ENCODE peak calls at places on chromosomes 11 and 22, in seven cellular contexts. One of them, this sample, is unnamed.

GRCh38 chr11:47524200-47524874 is 28.6 kb downstream of the CELF1 start:
- DNase-seq in mesendoderm: no peak
- DNase-seq in fibroblast of lung: no peak
- DNase-seq in hepatocyte: peak; percentile 23
- DNase-seq in H9: peak; percentile 24
- DNase-seq in mammary epithelial cell: peak; percentile 44
- DNase-seq in K562: no peak
- DNase-seq in this sample: no peak

GRCh38 chr22:49812838-49813237 is 14.8 kb downstream of the BRD1 start:
- DNase-seq in mesendoderm: no peak
- DNase-seq in fibroblast of lung: no peak
- DNase-seq in hepatocyte: no peak
- DNase-seq in H9: no peak
- DNase-seq in mammary epithelial cell: no peak
- DNase-seq in K562: no peak
- DNase-seq in this sample: peak; percentile 91

GRCh38 chr11:90476442-90477007 is 253.7 kb upstream of the CHORDC1 start:
- DNase-seq in mesendoderm: peak; percentile 77
- DNase-seq in fibroblast of lung: peak; percentile 42
- DNase-seq in hepatocyte: peak; percentile 43
- DNase-seq in H9: peak; percentile 31
- DNase-seq in mammary epithelial cell: peak; percentile 68
- DNase-seq in K562: no peak
- DNase-seq in this sample: no peak

GRCh38 chr11:9756461-9756860 is 92.6 kb downstream of the SWAP70 start:
- DNase-seq in mesendoderm: no peak
- DNase-seq in fibroblast of lung: no peak
- DNase-seq in hepatocyte: no peak
- DNase-seq in H9: no peak
- DNase-seq in mammary epithelial cell: peak; percentile 95
- DNase-seq in K562: no peak
- DNase-seq in this sample: no peak

GRCh38 chr22:37749831-37750595 is 53.2 kb downstream of the TRIOBP start:
- DNase-seq in mesendoderm: peak; percentile 36
- DNase-seq in fibroblast of lung: peak; percentile 67
- DNase-seq in hepatocyte: no peak
- DNase-seq in H9: no peak
- DNase-seq in mammary epithelial cell: peak; percentile 97
- DNase-seq in K562: no peak
- DNase-seq in this sample: no peak

GRCh38 chr22:26461188-26461810 is 22.3 kb downstream of the HPS4 start:
- DNase-seq in mesendoderm: peak; percentile 85
- DNase-seq in fibroblast of lung: peak; percentile 37
- DNase-seq in hepatocyte: peak; percentile 78
- DNase-seq in H9: peak; percentile 87
- DNase-seq in mammary epithelial cell: peak; percentile 12
- DNase-seq in K562: peak; percentile 52
- DNase-seq in this sample: no peak

GRCh38 chr11:59783632-59784090 is 26.9 kb downstream of the MRPL16 start:
- DNase-seq in mesendoderm: no peak
- DNase-seq in fibroblast of lung: no peak
- DNase-seq in hepatocyte: no peak
- DNase-seq in H9: no peak
- DNase-seq in mammary epithelial cell: no peak
- DNase-seq in K562: no peak
- DNase-seq in this sample: no peak

GRCh38 chr11:119218141-119218878 is 12.2 kb downstream of the CBL start:
- DNase-seq in mesendoderm: no peak
- DNase-seq in fibroblast of lung: peak; percentile 86
- DNase-seq in hepatocyte: peak; percentile 7
- DNase-seq in H9: no peak
- DNase-seq in mammary epithelial cell: peak; percentile 96
- DNase-seq in K562: peak; percentile 31
- DNase-seq in this sample: peak; percentile 95

GRCh38 chr11:58726594-58727414 is 4.9 kb downstream of the GLYAT start:
- DNase-seq in mesendoderm: no peak
- DNase-seq in fibroblast of lung: no peak
- DNase-seq in hepatocyte: no peak
- DNase-seq in H9: no peak
- DNase-seq in mammary epithelial cell: no peak
- DNase-seq in K562: no peak
- DNase-seq in this sample: no peak

GRCh38 chr11:119974467-119974866 is 163.4 kb downstream of the TRIM29 start:
- DNase-seq in mesendoderm: no peak
- DNase-seq in fibroblast of lung: no peak
- DNase-seq in hepatocyte: no peak
- DNase-seq in H9: no peak
- DNase-seq in mammary epithelial cell: no peak
- DNase-seq in K562: no peak
- DNase-seq in this sample: no peak

GRCh38 chr11:64601605-64602465 is 10.8 kb downstream of the SLC22A12 start:
- DNase-seq in mesendoderm: no peak
- DNase-seq in fibroblast of lung: no peak
- DNase-seq in hepatocyte: no peak
- DNase-seq in H9: no peak
- DNase-seq in mammary epithelial cell: no peak
- DNase-seq in K562: no peak
- DNase-seq in this sample: peak; percentile 73

GRCh38 chr11:104073950-104074349 is 37.5 kb downstream of the DDI1 start:
- DNase-seq in mesendoderm: peak; percentile 40
- DNase-seq in fibroblast of lung: no peak
- DNase-seq in hepatocyte: peak; percentile 42
- DNase-seq in H9: peak; percentile 31
- DNase-seq in mammary epithelial cell: peak; percentile 75
- DNase-seq in K562: no peak
- DNase-seq in this sample: no peak

GRCh38 chr11:1939006-1939626 is 8.0 kb upstream of the MRPL23 start:
- DNase-seq in mesendoderm: no peak
- DNase-seq in fibroblast of lung: no peak
- DNase-seq in hepatocyte: no peak
- DNase-seq in H9: no peak
- DNase-seq in mammary epithelial cell: no peak
- DNase-seq in K562: no peak
- DNase-seq in this sample: peak; percentile 90

GRCh38 chr22:48171294-48171693 is 1408.8 kb downstream of the TBC1D22A start:
- DNase-seq in mesendoderm: no peak
- DNase-seq in fibroblast of lung: no peak
- DNase-seq in hepatocyte: no peak
- DNase-seq in H9: peak; percentile 47
- DNase-seq in mammary epithelial cell: no peak
- DNase-seq in K562: no peak
- DNase-seq in this sample: no peak

GRCh38 chr11:35099278-35100018 is 39.5 kb upstream of the CD44 start:
- DNase-seq in mesendoderm: no peak
- DNase-seq in fibroblast of lung: peak; percentile 54
- DNase-seq in hepatocyte: no peak
- DNase-seq in H9: no peak
- DNase-seq in mammary epithelial cell: peak; percentile 42
- DNase-seq in K562: no peak
- DNase-seq in this sample: no peak

GRCh38 chr11:61949169-61950034 is 749 bp upstream of the BEST1 start:
- DNase-seq in mesendoderm: peak; percentile 98
- DNase-seq in fibroblast of lung: peak; percentile 99
- DNase-seq in hepatocyte: peak; percentile 87
- DNase-seq in H9: peak; percentile 81
- DNase-seq in mammary epithelial cell: no peak
- DNase-seq in K562: peak; percentile 90
- DNase-seq in this sample: peak; percentile 98

GRCh38 chr22:48899523-48900326 is 927.9 kb downstream of the BRD1 start:
- DNase-seq in mesendoderm: no peak
- DNase-seq in fibroblast of lung: no peak
- DNase-seq in hepatocyte: no peak
- DNase-seq in H9: peak; percentile 13
- DNase-seq in mammary epithelial cell: no peak
- DNase-seq in K562: no peak
- DNase-seq in this sample: peak; percentile 54

GRCh38 chr22:23277583-23278295 is 97.4 kb downstream of the BCR start:
- DNase-seq in mesendoderm: no peak
- DNase-seq in fibroblast of lung: no peak
- DNase-seq in hepatocyte: no peak
- DNase-seq in H9: no peak
- DNase-seq in mammary epithelial cell: no peak
- DNase-seq in K562: peak; percentile 67
- DNase-seq in this sample: no peak

GRCh38 chr11:27933992-27934829 is 173.7 kb downstream of the KIF18A start:
- DNase-seq in mesendoderm: peak; percentile 82
- DNase-seq in fibroblast of lung: peak; percentile 93
- DNase-seq in hepatocyte: peak; percentile 4
- DNase-seq in H9: peak; percentile 77
- DNase-seq in mammary epithelial cell: peak; percentile 6
- DNase-seq in K562: no peak
- DNase-seq in this sample: peak; percentile 81

GRCh38 chr22:44727148-44727547 is 25.1 kb downstream of the PRR5 start:
- DNase-seq in mesendoderm: no peak
- DNase-seq in fibroblast of lung: no peak
- DNase-seq in hepatocyte: no peak
- DNase-seq in H9: no peak
- DNase-seq in mammary epithelial cell: no peak
- DNase-seq in K562: no peak
- DNase-seq in this sample: peak; percentile 29

GRCh38 chr11:34507156-34507555 is 6.4 kb downstream of the ELF5 start:
- DNase-seq in mesendoderm: no peak
- DNase-seq in fibroblast of lung: no peak
- DNase-seq in hepatocyte: no peak
- DNase-seq in H9: no peak
- DNase-seq in mammary epithelial cell: no peak
- DNase-seq in K562: no peak
- DNase-seq in this sample: no peak

GRCh38 chr22:17536269-17536668 is 27.0 kb upstream of the SLC25A18 start:
- DNase-seq in mesendoderm: no peak
- DNase-seq in fibroblast of lung: no peak
- DNase-seq in hepatocyte: no peak
- DNase-seq in H9: no peak
- DNase-seq in mammary epithelial cell: no peak
- DNase-seq in K562: no peak
- DNase-seq in this sample: peak; percentile 17

GRCh38 chr11:737366-737765 is 9.9 kb upstream of the TALDO1 start:
- DNase-seq in mesendoderm: no peak
- DNase-seq in fibroblast of lung: no peak
- DNase-seq in hepatocyte: no peak
- DNase-seq in H9: no peak
- DNase-seq in mammary epithelial cell: no peak
- DNase-seq in K562: no peak
- DNase-seq in this sample: peak; percentile 42

GRCh38 chr11:14974723-14975587 is 2.8 kb upstream of the CALCA start:
- DNase-seq in mesendoderm: peak; percentile 92
- DNase-seq in fibroblast of lung: peak; percentile 56
- DNase-seq in hepatocyte: peak; percentile 64
- DNase-seq in H9: peak; percentile 84
- DNase-seq in mammary epithelial cell: peak; percentile 33
- DNase-seq in K562: peak; percentile 42
- DNase-seq in this sample: peak; percentile 89

GRCh38 chr11:340539-341512 is 20.2 kb upstream of the IFITM3 start:
- DNase-seq in mesendoderm: peak; percentile 60
- DNase-seq in fibroblast of lung: no peak
- DNase-seq in hepatocyte: no peak
- DNase-seq in H9: no peak
- DNase-seq in mammary epithelial cell: no peak
- DNase-seq in K562: no peak
- DNase-seq in this sample: no peak

GRCh38 chr11:34936945-34937344 is 20.5 kb downstream of the PDHX start:
- DNase-seq in mesendoderm: peak; percentile 37
- DNase-seq in fibroblast of lung: no peak
- DNase-seq in hepatocyte: no peak
- DNase-seq in H9: no peak
- DNase-seq in mammary epithelial cell: no peak
- DNase-seq in K562: no peak
- DNase-seq in this sample: no peak

GRCh38 chr11:108873938-108874337 is 209.1 kb downstream of the DDX10 start:
- DNase-seq in mesendoderm: no peak
- DNase-seq in fibroblast of lung: no peak
- DNase-seq in hepatocyte: no peak
- DNase-seq in H9: no peak
- DNase-seq in mammary epithelial cell: no peak
- DNase-seq in K562: no peak
- DNase-seq in this sample: peak; percentile 78

GRCh38 chr11:77377734-77378133 is 76.2 kb upstream of the GDPD4 start:
- DNase-seq in mesendoderm: no peak
- DNase-seq in fibroblast of lung: no peak
- DNase-seq in hepatocyte: no peak
- DNase-seq in H9: no peak
- DNase-seq in mammary epithelial cell: no peak
- DNase-seq in K562: no peak
- DNase-seq in this sample: no peak
- H3K79me2 ChIP-seq in mesendoderm: no peaks in the 10 kb centered on the region
- H3K79me2 ChIP-seq in fibroblast of lung: no peaks in the 10 kb centered on the region
- H3K79me2 ChIP-seq in hepatocyte: peaks cover 3% of the 10 kb centered on the region
- H3K79me2 ChIP-seq in H9: no peaks in the 10 kb centered on the region
- H3K79me2 ChIP-seq in mammary epithelial cell: no peaks in the 10 kb centered on the region
- H3K79me2 ChIP-seq in K562: no peaks in the 10 kb centered on the region
- H3K79me2 ChIP-seq in this sample: no peaks in the 10 kb centered on the region

DNA sequence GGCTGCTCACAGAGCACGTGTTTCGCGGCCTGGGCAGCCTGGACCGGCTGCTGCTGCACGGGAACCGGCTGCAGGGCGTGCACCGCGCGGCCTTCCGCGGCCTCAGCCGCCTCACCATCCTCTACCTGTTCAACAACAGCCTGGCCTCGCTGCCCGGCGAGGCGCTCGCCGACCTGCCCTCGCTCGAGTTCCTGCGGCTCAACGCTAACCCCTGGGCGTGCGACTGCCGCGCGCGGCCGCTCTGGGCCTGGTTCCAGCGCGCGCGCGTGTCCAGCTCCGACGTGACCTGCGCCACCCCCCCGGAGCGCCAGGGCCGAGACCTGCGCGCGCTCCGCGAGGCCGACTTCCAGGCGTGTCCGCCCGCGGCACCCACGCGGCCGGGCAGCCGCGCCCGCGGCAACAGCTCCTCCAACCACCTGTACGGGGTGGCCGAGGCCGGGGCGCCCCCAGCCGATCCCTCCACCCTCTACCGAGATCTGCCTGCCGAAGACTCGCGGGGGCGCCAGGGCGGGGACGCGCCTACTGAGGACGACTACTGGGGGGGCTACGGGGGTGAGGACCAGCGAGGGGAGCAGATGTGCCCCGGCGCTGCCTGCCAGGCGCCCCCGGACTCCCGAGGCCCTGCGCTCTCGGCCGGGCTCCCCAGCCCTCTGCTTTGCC is 16.0 kb downstream of the RTN4RL2 start:
- DNase-seq in mesendoderm: no peak
- DNase-seq in fibroblast of lung: no peak
- DNase-seq in hepatocyte: peak; percentile 60
- DNase-seq in H9: peak; percentile 43
- DNase-seq in mammary epithelial cell: peak; percentile 40
- DNase-seq in K562: no peak
- DNase-seq in this sample: peak; percentile 91
- H3K27me3 ChIP-seq in mesendoderm: peaks cover 17% of the 10 kb centered on the region
- H3K27me3 ChIP-seq in fibroblast of lung: peaks cover 11% of the 10 kb centered on the region
- H3K27me3 ChIP-seq in hepatocyte: peaks cover 65% of the 10 kb centered on the region
- H3K27me3 ChIP-seq in H9: peaks cover 6% of the 10 kb centered on the region
- H3K27me3 ChIP-seq in mammary epithelial cell: peaks cover 2% of the 10 kb centered on the region
- H3K27me3 ChIP-seq in K562: no peaks in the 10 kb centered on the region
- H3K27me3 ChIP-seq in this sample: peaks cover 33% of the 10 kb centered on the region

GRCh38 chr11:12192796-12193514 is 82.6 kb downstream of the MICAL2 start:
- DNase-seq in mesendoderm: no peak
- DNase-seq in fibroblast of lung: no peak
- DNase-seq in hepatocyte: no peak
- DNase-seq in H9: no peak
- DNase-seq in mammary epithelial cell: no peak
- DNase-seq in K562: peak; percentile 53
- DNase-seq in this sample: no peak
- H3K79me2 ChIP-seq in mesendoderm: no peaks in the 10 kb centered on the region
- H3K79me2 ChIP-seq in fibroblast of lung: peaks cover 19% of the 10 kb centered on the region
- H3K79me2 ChIP-seq in hepatocyte: no peaks in the 10 kb centered on the region
- H3K79me2 ChIP-seq in H9: no peaks in the 10 kb centered on the region
- H3K79me2 ChIP-seq in mammary epithelial cell: peaks cover 87% of the 10 kb centered on the region
- H3K79me2 ChIP-seq in K562: peaks cover 3% of the 10 kb centered on the region
- H3K79me2 ChIP-seq in this sample: peaks cover 86% of the 10 kb centered on the region

GRCh38 chr11:69726019-69726418 is 22.2 kb upstream of the FGF19 start:
- DNase-seq in mesendoderm: peak; percentile 67
- DNase-seq in fibroblast of lung: no peak
- DNase-seq in hepatocyte: no peak
- DNase-seq in H9: no peak
- DNase-seq in mammary epithelial cell: no peak
- DNase-seq in K562: no peak
- DNase-seq in this sample: peak; percentile 84
- H3K27me3 ChIP-seq in mesendoderm: no peaks in the 10 kb centered on the region
- H3K27me3 ChIP-seq in fibroblast of lung: no peaks in the 10 kb centered on the region
- H3K27me3 ChIP-seq in hepatocyte: no peaks in the 10 kb centered on the region
- H3K27me3 ChIP-seq in H9: no peaks in the 10 kb centered on the region
- H3K27me3 ChIP-seq in mammary epithelial cell: peaks cover 3% of the 10 kb centered on the region
- H3K27me3 ChIP-seq in K562: peaks cover 82% of the 10 kb centered on the region
- H3K27me3 ChIP-seq in this sample: peaks cover 60% of the 10 kb centered on the region